ENCODE peak calls at places on chromosome 1, in four cellular contexts. One of them, this sample, is unnamed.

GRCh38 chr1:23657659-23658275 is 33.8 kb upstream of the RPL11 start:
- DNase-seq in CD4-positive, alpha-beta memory T cell: peak; percentile 20
- DNase-seq in H7: peak; percentile 86
- DNase-seq in lung: peak; percentile 47
- DNase-seq in this sample: no peak

GRCh38 chr1:243841507-243841906 is 8.5 kb downstream of the AKT3 start:
- DNase-seq in H7: no peak
- DNase-seq in CD4-positive, alpha-beta memory T cell: no peak
- DNase-seq in lung: no peak
- DNase-seq in this sample: no peak

GRCh38 chr1:10472220-10473144 is at the start of gene DFFA:
- DNase-seq in lung: peak; percentile 95
- DNase-seq in H7: peak; percentile 97
- DNase-seq in CD4-positive, alpha-beta memory T cell: peak; percentile 90
- DNase-seq in this sample: peak; percentile 90

GRCh38 chr1:39754026-39754569 is 15.4 kb downstream of the PPIE start:
- DNase-seq in CD4-positive, alpha-beta memory T cell: no peak
- DNase-seq in H7: no peak
- DNase-seq in lung: no peak
- DNase-seq in this sample: peak; percentile 89

GRCh38 chr1:202012544-202013478 is 2.4 kb downstream of the ELF3 start:
- DNase-seq in lung: no peak
- DNase-seq in H7: peak; percentile 47
- DNase-seq in CD4-positive, alpha-beta memory T cell: no peak
- DNase-seq in this sample: no peak

GRCh38 chr1:8370046-8370881 is 52.4 kb downstream of the SLC45A1 start:
- DNase-seq in H7: peak; percentile 67
- DNase-seq in CD4-positive, alpha-beta memory T cell: no peak
- DNase-seq in lung: no peak
- DNase-seq in this sample: no peak

GRCh38 chr1:35808376-35809155 is 750 bp downstream of the AGO4 start:
- DNase-seq in CD4-positive, alpha-beta memory T cell: peak; percentile 5
- DNase-seq in H7: peak; percentile 80
- DNase-seq in lung: peak; percentile 36
- DNase-seq in this sample: no peak

GRCh38 chr1:214422137-214422671 is 129.2 kb downstream of the PTPN14 start:
- DNase-seq in H7: no peak
- DNase-seq in CD4-positive, alpha-beta memory T cell: no peak
- DNase-seq in lung: no peak
- DNase-seq in this sample: no peak

GRCh38 chr1:193221641-193222040 is 35.2 kb upstream of the B3GALT2 start:
- DNase-seq in H7: no peak
- DNase-seq in CD4-positive, alpha-beta memory T cell: no peak
- DNase-seq in lung: no peak
- DNase-seq in this sample: no peak

DNA sequence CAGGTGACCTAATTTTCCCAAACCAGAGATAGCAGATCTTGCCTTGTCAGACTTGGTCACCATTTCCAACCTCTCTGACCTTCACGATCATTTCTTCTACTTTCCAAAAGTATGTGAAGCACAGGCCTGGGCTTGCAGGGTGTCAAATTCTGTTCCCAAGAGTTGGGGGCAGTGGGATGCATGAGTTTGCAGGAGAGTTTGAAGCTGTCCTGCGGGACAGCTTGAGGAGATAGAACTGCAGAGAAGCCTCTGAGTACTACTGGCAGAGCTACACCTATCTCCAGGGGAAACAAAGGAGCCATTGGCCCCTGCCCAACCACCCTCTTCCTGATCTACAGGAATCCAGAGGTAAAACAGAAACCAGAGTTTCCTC is 11.3 kb downstream of the TXNIP start:
- DNase-seq in CD4-positive, alpha-beta memory T cell: no peak
- DNase-seq in H7: no peak
- DNase-seq in lung: no peak
- DNase-seq in this sample: no peak
- H3K4me3 ChIP-seq in CD4-positive, alpha-beta memory T cell: peak overlapping the region; percentile 15
- H3K4me3 ChIP-seq in H7: no peak overlapping the region
- H3K4me3 ChIP-seq in lung: no peak overlapping the region
- H3K4me3 ChIP-seq in this sample: no peak overlapping the region

GRCh38 chr1:54274881-54275280 is 74.9 kb downstream of the MRPL37 start:
- DNase-seq in H7: no peak
- DNase-seq in lung: no peak
- DNase-seq in CD4-positive, alpha-beta memory T cell: no peak
- DNase-seq in this sample: no peak

GRCh38 chr1:54273837-54274192 is 73.8 kb downstream of the MRPL37 start:
- DNase-seq in CD4-positive, alpha-beta memory T cell: no peak
- DNase-seq in lung: no peak
- DNase-seq in H7: peak; percentile 91
- DNase-seq in this sample: no peak

GRCh38 chr1:54275349-54275748 is 75.4 kb downstream of the MRPL37 start:
- DNase-seq in CD4-positive, alpha-beta memory T cell: no peak
- DNase-seq in lung: peak; percentile 48
- DNase-seq in H7: no peak
- DNase-seq in this sample: no peak

GRCh38 chr1:54273092-54273836 is 73.3 kb downstream of the MRPL37 start:
- DNase-seq in H7: no peak
- DNase-seq in lung: peak; percentile 41
- DNase-seq in CD4-positive, alpha-beta memory T cell: no peak
- DNase-seq in this sample: no peak

GRCh38 chr1:54274448-54274847 is 74.5 kb downstream of the MRPL37 start:
- DNase-seq in lung: no peak
- DNase-seq in H7: peak; percentile 76
- DNase-seq in CD4-positive, alpha-beta memory T cell: no peak
- DNase-seq in this sample: no peak
- H3K4me3 ChIP-seq in lung: no peak overlapping the region
- H3K4me3 ChIP-seq in H7: no peak overlapping the region
- H3K4me3 ChIP-seq in CD4-positive, alpha-beta memory T cell: no peak overlapping the region
- H3K4me3 ChIP-seq in this sample: no peak overlapping the region

DNA sequence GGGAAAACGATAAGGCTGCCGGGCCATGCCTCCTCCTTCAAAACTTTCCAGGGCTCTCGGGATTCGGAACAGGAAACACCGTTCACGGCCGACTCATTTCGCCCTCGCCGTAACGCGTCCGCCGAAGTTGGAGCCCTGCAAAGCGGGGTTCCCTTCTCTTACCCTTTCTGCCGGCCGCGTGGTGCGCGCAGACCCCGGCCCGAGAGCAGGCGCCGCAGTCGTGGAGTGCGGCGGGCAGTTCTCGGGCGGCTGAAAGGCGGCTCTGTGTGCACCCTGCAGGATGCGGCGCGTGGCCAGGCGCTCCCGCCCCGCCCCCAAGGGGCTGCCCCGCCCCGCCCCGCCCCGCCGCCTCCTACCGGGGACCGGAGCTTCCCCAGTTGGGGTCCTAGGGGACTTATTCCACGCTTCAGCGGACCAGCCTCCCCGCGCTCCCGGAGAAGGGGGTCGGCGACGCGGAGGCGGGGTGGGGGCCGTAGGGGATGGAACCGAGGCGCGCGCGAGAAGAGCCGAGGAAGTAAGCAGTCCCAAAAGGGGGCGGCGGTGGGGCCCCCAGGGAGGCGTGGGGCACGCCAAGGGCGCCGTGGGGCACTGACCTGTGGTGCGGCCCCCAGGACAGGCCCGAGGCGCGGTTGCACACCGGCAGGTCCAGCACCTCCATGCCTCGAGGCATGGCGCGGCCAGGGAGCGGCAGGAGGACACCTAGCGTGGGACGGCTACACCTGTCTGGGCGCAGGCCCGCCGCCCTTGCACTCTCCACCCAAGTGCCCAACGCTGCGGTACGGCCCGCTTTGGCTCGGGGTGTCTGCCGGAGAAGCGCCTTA is at the start of gene MCOLN2:
- DNase-seq in H7: peak; percentile 89
- DNase-seq in CD4-positive, alpha-beta memory T cell: peak; percentile 42
- DNase-seq in lung: no peak
- DNase-seq in this sample: no peak
- H3K4me3 ChIP-seq in H7: peak within 1 kb of the TSS; percentile 63
- H3K4me3 ChIP-seq in CD4-positive, alpha-beta memory T cell: peak within 1 kb of the TSS; percentile 86
- H3K4me3 ChIP-seq in lung: peak within 1 kb of the TSS; percentile 52
- H3K4me3 ChIP-seq in this sample: peak within 1 kb of the TSS; percentile 66

DNA sequence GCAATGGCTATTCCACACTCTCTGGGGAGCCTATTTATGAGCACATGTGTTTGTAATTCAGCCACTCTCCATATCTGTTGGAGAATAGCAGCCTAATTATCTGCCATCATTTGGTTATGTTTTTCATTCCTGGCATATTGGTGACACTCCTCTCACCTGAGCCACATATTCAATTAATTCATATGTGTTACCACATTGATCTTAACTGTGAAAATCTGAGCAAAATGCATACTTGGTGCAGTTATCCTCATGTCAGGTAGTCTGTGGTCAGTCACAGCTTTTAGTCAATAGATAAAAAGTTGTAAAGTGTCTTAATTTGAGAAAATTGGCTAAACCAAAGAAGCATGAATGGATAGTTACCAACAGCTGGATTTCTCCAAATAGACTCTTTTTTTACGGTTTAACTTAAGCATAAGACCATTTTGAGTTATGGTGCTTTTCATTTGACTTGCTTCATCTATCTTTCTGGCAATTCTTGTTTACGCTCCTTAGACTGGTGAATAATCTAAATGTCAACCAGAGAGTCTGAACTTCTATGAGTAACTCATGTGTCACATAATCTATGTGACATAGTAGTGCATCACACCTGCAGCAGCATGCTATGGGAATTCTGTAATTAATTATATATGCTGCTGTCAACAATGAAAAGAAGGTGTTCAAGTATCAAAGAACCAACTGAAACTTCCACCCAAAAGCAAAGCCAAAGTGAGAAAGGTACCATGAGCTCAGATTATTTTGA is 187.7 kb upstream of the SGIP1 start:
- DNase-seq in CD4-positive, alpha-beta memory T cell: no peak
- DNase-seq in H7: no peak
- DNase-seq in lung: no peak
- DNase-seq in this sample: no peak
- H3K4me3 ChIP-seq in CD4-positive, alpha-beta memory T cell: no peak overlapping the region
- H3K4me3 ChIP-seq in H7: no peak overlapping the region
- H3K4me3 ChIP-seq in lung: no peak overlapping the region
- H3K4me3 ChIP-seq in this sample: no peak overlapping the region

GRCh38 chr1:31704261-31705079 is 653 bp upstream of the COL16A1 start:
- DNase-seq in lung: no peak
- DNase-seq in CD4-positive, alpha-beta memory T cell: no peak
- DNase-seq in H7: no peak
- DNase-seq in this sample: peak; percentile 93
- H3K4me3 ChIP-seq in lung: no peak overlapping the region
- H3K4me3 ChIP-seq in CD4-positive, alpha-beta memory T cell: no peak overlapping the region
- H3K4me3 ChIP-seq in H7: peak overlapping the region; percentile 59
- H3K4me3 ChIP-seq in this sample: peak overlapping the region; percentile 19

This sample was measured in LNCaP clone FGC.